ENCODE peak calls at places on chromosomes 3 and 15, in ten cellular contexts. E is AG04450, O is A549, P is bronchial epithelial cell, F is spleen, G is transverse colon, M is fibroblast of pulmonary artery, V is uterus, Q is fibroblast of the aortic adventitia, B is choroid plexus epithelial cell. H is an unnamed sample.

GRCh38 chr15:62068071-62068786 is 1.5 kb downstream of the C2CD4A start:
- DNase-seq in G (peak; percentile 51), Q (peak; percentile 13), V (peak; percentile 39), F (peak; percentile 89), O (peak; percentile 29), P (no peak), M (peak; percentile 53), B (no peak), E (no peak), H (peak; percentile 29)

GRCh38 chr15:66570327-66570726 is 4.5 kb upstream of the LCTL start:
- DNase-seq in O (no peak), P (no peak), F (peak; percentile 53), E (no peak), Q (no peak), V (no peak), B (no peak), G (no peak), M (no peak), H (no peak)

GRCh38 chr15:88013111-88013510 is 243.4 kb downstream of the NTRK3 start:
- DNase-seq in O (no peak), P (no peak), V (no peak), M (no peak), E (no peak), Q (no peak), F (no peak), G (no peak), B (no peak), H (no peak)

GRCh38 chr3:155809181-155809580 is 3.1 kb upstream of the C3orf33 start:
- DNase-seq in V (no peak), Q (peak; percentile 45), F (no peak), P (peak; percentile 19), G (no peak), M (peak; percentile 38), E (no peak), O (no peak), B (peak; percentile 5), H (no peak)

GRCh38 chr3:71512000-71512399 is 71.5 kb downstream of the FOXP1 start:
- DNase-seq in B (no peak), O (no peak), M (no peak), P (no peak), G (peak; percentile 16), E (no peak), F (no peak), V (no peak), Q (no peak), H (no peak)

GRCh38 chr15:70465812-70466211 is 297.5 kb downstream of the UACA start:
- DNase-seq in E (no peak), P (no peak), M (no peak), G (no peak), O (no peak), F (no peak), V (no peak), B (no peak), Q (no peak), H (no peak)

GRCh38 chr15:32687556-32687955 is 30.2 kb upstream of the GREM1 start:
- DNase-seq in M (peak; percentile 44), G (no peak), O (no peak), B (peak; percentile 64), F (no peak), Q (no peak), V (no peak), E (no peak), P (peak; percentile 98), H (peak; percentile 39)

GRCh38 chr15:27832263-27832647 is 266.9 kb downstream of the OCA2 start:
- DNase-seq in Q (no peak), O (no peak), M (no peak), P (no peak), E (no peak), G (no peak), V (no peak), B (no peak), F (no peak), H (no peak)

GRCh38 chr3:54988302-54989022 is 60.6 kb upstream of the LRTM1 start:
- DNase-seq in Q (peak; percentile 93), P (peak; percentile 55), O (no peak), E (peak; percentile 85), B (peak; percentile 97), M (peak; percentile 95), G (no peak), V (peak; percentile 30), F (no peak), H (peak; percentile 85)

GRCh38 chr3:115475178-115476041 is 147.9 kb upstream of the GAP43 start:
- DNase-seq in P (no peak), B (no peak), M (no peak), E (no peak), V (no peak), Q (no peak), G (no peak), F (no peak), O (no peak), H (no peak)

GRCh38 chr3:188918086-188918485 is 253.7 kb upstream of the TPRG1 start:
- DNase-seq in P (no peak), F (no peak), Q (peak; percentile 66), M (peak; percentile 61), E (no peak), G (no peak), B (peak; percentile 46), O (no peak), V (no peak), H (no peak)

GRCh38 chr3:96071107-96071506 is 743.3 kb upstream of the EPHA6 start:
- DNase-seq in F (no peak), P (no peak), Q (no peak), V (no peak), G (no peak), O (no peak), B (no peak), M (no peak), E (no peak), H (no peak)

DNA sequence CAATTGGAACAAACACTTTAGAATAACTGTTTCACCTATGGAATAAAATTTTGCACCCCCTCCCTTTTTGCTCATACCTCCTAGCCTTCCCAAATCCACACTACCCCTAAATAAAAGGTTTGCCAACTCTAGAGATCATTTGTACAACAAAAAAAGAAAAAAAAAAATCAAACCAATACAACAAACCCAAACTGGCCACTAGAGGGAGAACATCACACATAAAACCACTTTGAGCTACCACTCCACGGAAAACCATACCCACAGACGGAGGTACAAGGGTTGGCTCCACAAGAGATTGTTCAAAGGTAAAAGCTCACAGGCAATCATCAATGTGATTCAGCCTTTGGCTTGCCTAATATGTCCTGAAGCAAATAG is 47.6 kb downstream of the SETMAR start:
- DNase-seq in F (no peak), P (peak; percentile 61), V (peak; percentile 29), Q (peak; percentile 88), B (peak; percentile 83), E (peak; percentile 47), G (peak; percentile 16), M (peak; percentile 91), O (peak; percentile 76), H (peak; percentile 61)
- H3K4me3 ChIP-seq in F (peak overlapping the region; percentile 48), P (no peak overlapping the region), V (peak overlapping the region; percentile 23), Q (peak overlapping the region; percentile 43), B (no peak overlapping the region), E (no peak overlapping the region), G (peak overlapping the region; percentile 2), M (peak overlapping the region; percentile 48), O (no peak overlapping the region), H (no peak overlapping the region)

GRCh38 chr15:77982127-77982490 is 95.4 kb downstream of the TBC1D2B start:
- DNase-seq in F (no peak), M (no peak), Q (no peak), B (no peak), P (no peak), G (no peak), E (no peak), O (no peak), V (no peak), H (no peak)

GRCh38 chr15:77983091-77983707 is 94.3 kb downstream of the TBC1D2B start:
- DNase-seq in F (no peak), O (no peak), Q (no peak), V (no peak), E (no peak), P (no peak), G (no peak), M (no peak), B (no peak), H (no peak)

GRCh38 chr15:77985031-77985930 is 92.2 kb downstream of the TBC1D2B start:
- DNase-seq in E (no peak), B (no peak), M (no peak), F (peak; percentile 63), G (no peak), Q (no peak), P (no peak), V (no peak), O (no peak), H (no peak)

GRCh38 chr15:77984446-77984861 is 93.1 kb downstream of the TBC1D2B start:
- DNase-seq in Q (no peak), O (no peak), E (no peak), F (no peak), B (no peak), V (no peak), P (no peak), M (no peak), G (no peak), H (no peak)

GRCh38 chr15:77983708-77984445 is 93.6 kb downstream of the TBC1D2B start:
- DNase-seq in G (no peak), O (no peak), P (no peak), F (peak; percentile 73), E (no peak), V (peak; percentile 22), B (no peak), Q (no peak), M (no peak), H (no peak)
- TF ChIP-seq CTCF in G (no peak), O (no peak), P (no peak), F (no peak), E (peak; percentile 21), V (no peak), B (peak; percentile 19), Q (no peak), M (peak; percentile 5), H (peak; percentile 17)

DNA sequence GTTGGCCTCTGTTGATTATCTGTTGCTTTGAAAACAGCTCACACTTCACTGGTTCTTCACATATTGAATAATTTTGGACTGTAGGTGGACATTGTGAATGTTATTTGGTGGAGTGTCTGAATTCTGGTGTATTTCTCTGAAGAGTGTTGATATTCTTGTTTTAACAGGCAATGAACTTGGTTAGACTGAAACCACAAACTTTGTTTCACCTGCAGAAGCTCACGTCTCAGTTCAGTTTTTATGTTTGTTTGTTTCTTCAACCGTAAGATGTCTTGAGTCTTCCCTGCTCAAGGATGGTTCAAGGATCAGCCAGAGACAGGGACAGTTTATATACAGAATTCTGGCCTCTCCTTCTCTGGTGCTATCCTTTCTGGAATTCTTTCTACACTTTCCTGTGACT is 43.6 kb downstream of the C3orf20 start:
- DNase-seq in F (no peak), B (no peak), G (no peak), M (no peak), V (no peak), Q (no peak), P (no peak), E (no peak), O (no peak), H (no peak)
- H3K4me3 ChIP-seq in F (no peak overlapping the region), B (no peak overlapping the region), G (no peak overlapping the region), M (no peak overlapping the region), V (no peak overlapping the region), Q (no peak overlapping the region), P (no peak overlapping the region), E (no peak overlapping the region), O (no peak overlapping the region), H (no peak overlapping the region)

DNA sequence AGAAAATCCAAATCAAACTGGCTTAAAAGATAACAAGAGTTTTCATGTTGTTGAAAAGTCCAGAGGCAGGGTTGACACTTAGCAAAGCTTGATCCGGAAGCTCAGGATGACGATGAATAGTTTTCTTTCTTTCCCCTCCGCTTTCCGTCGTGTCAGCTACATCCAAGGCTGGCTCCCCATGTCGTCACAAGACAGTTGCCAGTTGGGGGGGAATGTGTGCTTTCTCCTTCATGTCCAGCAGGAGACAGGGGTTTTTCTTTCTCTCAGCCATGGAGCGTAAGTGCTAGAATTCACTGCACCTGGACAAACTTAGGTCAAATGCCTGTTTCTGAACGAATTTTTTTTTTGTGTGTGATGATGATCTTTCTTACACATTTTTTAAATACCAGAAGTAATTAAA is 273.8 kb upstream of the RGMA start:
- DNase-seq in G (no peak), F (no peak), E (no peak), O (no peak), P (no peak), B (no peak), M (no peak), Q (no peak), V (peak; percentile 20), H (no peak)
- TF ChIP-seq CTCF in G (no peak), F (no peak), E (no peak), O (no peak), P (no peak), B (no peak), M (no peak), Q (no peak), V (no peak), H (no peak)